ENCODE peak calls at places on chromosomes 7 and 10, in nine cellular contexts. P, R, U, O, B, I, Z, H and F are unnamed samples.

GRCh38 chr7:27181795-27182275 is 3.2 kb downstream of the HOXA11 start:
- DNase-seq in B (no peak), U (no peak), P (no peak), Z (no peak), R (no peak), H (no peak), I (no peak), O (peak), F (no peak)

GRCh38 chr10:123637326-123637880 is 28.8 kb upstream of the GPR26 start:
- DNase-seq in P (no peak), Z (peak), O (no peak), U (no peak), H (no peak), I (peak), R (no peak), B (no peak), F (no peak)

GRCh38 chr10:107914450-107915276 is 750.2 kb upstream of the SORCS1 start:
- DNase-seq in P (no peak), O (peak), I (peak), R (no peak), B (no peak), U (peak), H (no peak), Z (no peak), F (no peak)

GRCh38 chr10:123270221-123270620 is 116.0 kb downstream of the BUB3 start:
- DNase-seq in O (no peak), P (no peak), R (peak), Z (peak), I (no peak), U (no peak), B (no peak), H (no peak), F (peak)

GRCh38 chr7:30143748-30144251 is 9.0 kb downstream of the MTURN start:
- DNase-seq in R (peak), Z (peak), O (no peak), H (no peak), P (no peak), I (no peak), B (no peak), U (no peak), F (no peak)

GRCh38 chr10:22003111-22003963 is at the start of gene DNAJC1:
- DNase-seq in Z (peak), R (peak), U (peak), P (peak), O (peak), I (peak), H (peak), B (peak), F (peak)

GRCh38 chr10:124146491-124146890 is 53.1 kb upstream of the CHST15 start:
- DNase-seq in O (no peak), Z (no peak), H (no peak), R (no peak), I (no peak), P (no peak), B (no peak), U (no peak), F (no peak)

GRCh38 chr7:30285531-30286284 is 1.3 kb downstream of the ZNRF2 start:
- DNase-seq in P (no peak), R (peak), B (no peak), Z (peak), U (peak), O (peak), I (peak), H (peak), F (peak)

GRCh38 chr10:102117391-102118159 is 2.6 kb downstream of the LDB1 start:
- DNase-seq in B (peak), R (peak), U (peak), I (peak), P (no peak), O (peak), Z (peak), H (peak), F (no peak)

GRCh38 chr7:107559864-107560263 is 3.9 kb downstream of the COG5 start:
- DNase-seq in H (no peak), Z (peak), I (no peak), R (peak), O (no peak), B (no peak), P (no peak), U (no peak), F (no peak)

GRCh38 chr7:151663382-151664100 is 143.8 kb upstream of the RHEB start:
- DNase-seq in I (no peak), P (no peak), B (no peak), O (no peak), R (no peak), H (no peak), Z (no peak), U (no peak), F (no peak)

GRCh38 chr7:2065516-2065915 is 167.2 kb downstream of the MAD1L1 start:
- DNase-seq in R (no peak), Z (no peak), B (no peak), P (no peak), O (no peak), H (no peak), U (no peak), I (no peak), F (no peak)

GRCh38 chr7:28408974-28409715 is 3.2 kb upstream of the CREB5 start:
- DNase-seq in R (peak), B (peak), U (peak), O (peak), Z (peak), I (peak), H (peak), P (peak), F (peak)

GRCh38 chr7:82616059-82616723 is 172.6 kb upstream of the CACNA2D1 start:
- DNase-seq in R (no peak), I (no peak), B (no peak), O (no peak), Z (no peak), U (no peak), P (no peak), H (no peak), F (no peak)

GRCh38 chr7:79789584-79790345 is 336.3 kb upstream of the MAGI2 start:
- DNase-seq in H (no peak), R (peak), U (no peak), Z (no peak), O (no peak), I (no peak), B (no peak), P (no peak), F (peak)

GRCh38 chr7:104241581-104241980 is 33.8 kb upstream of the ORC5 start:
- DNase-seq in R (no peak), U (no peak), P (no peak), Z (no peak), B (no peak), I (no peak), O (no peak), H (no peak), F (no peak)

GRCh38 chr7:151351027-151351426 is 9.4 kb downstream of the NUB1 start:
- DNase-seq in H (no peak), Z (no peak), O (peak), B (no peak), R (no peak), I (no peak), P (peak), U (peak), F (no peak)

GRCh38 chr7:128879939-128880746 is 17.5 kb downstream of the ATP6V1F start:
- DNase-seq in U (no peak), B (no peak), P (peak), Z (peak), R (peak), I (peak), O (peak), H (no peak), F (no peak)

GRCh38 chr10:101189461-101190401 is 39.5 kb downstream of the LBX1 start:
- DNase-seq in U (no peak), B (no peak), O (peak), P (no peak), R (no peak), I (no peak), Z (no peak), H (no peak), F (no peak)

GRCh38 chr10:29948971-29949370 is 110.4 kb downstream of the JCAD start:
- DNase-seq in P (no peak), H (no peak), I (no peak), Z (peak), B (peak), O (no peak), R (no peak), U (no peak), F (no peak)

GRCh38 chr7:121328508-121329459 is at the start of gene WNT16:
- DNase-seq in B (no peak), I (no peak), U (no peak), P (no peak), R (no peak), H (no peak), Z (no peak), O (peak), F (no peak)

GRCh38 chr7:155518633-155519032 is 27.7 kb downstream of the CNPY1 start:
- DNase-seq in H (no peak), R (no peak), O (no peak), Z (no peak), P (no peak), B (no peak), U (no peak), I (no peak), F (no peak)

GRCh38 chr10:131816157-131816775 is 84.5 kb upstream of the PPP2R2D start:
- DNase-seq in U (no peak), O (peak), R (no peak), B (no peak), P (no peak), H (no peak), I (no peak), Z (no peak), F (no peak)

GRCh38 chr7:114141415-114141814 is 222.6 kb upstream of the PPP1R3A start:
- DNase-seq in U (no peak), P (no peak), O (no peak), B (no peak), Z (peak), I (no peak), H (peak), R (no peak), F (no peak)

GRCh38 chr7:52369922-52370321 is 665.5 kb upstream of the POM121L12 start:
- DNase-seq in U (no peak), R (no peak), Z (no peak), P (no peak), H (no peak), I (no peak), O (no peak), B (no peak), F (no peak)

GRCh38 chr10:115103700-115104099 is 10.5 kb downstream of the ATRNL1 start:
- DNase-seq in U (no peak), Z (no peak), H (no peak), R (no peak), B (no peak), O (no peak), P (no peak), I (no peak), F (no peak)

GRCh38 chr10:94251568-94251967 is 111.2 kb downstream of the NOC3L start:
- DNase-seq in R (no peak), U (no peak), P (no peak), B (no peak), I (no peak), Z (no peak), O (no peak), H (no peak), F (no peak)

GRCh38 chr10:62735464-62736188 is 68.9 kb upstream of the ADO start:
- DNase-seq in H (peak), B (no peak), Z (peak), P (no peak), U (peak), I (no peak), O (no peak), R (peak), F (no peak)

GRCh38 chr10:25061711-25062455 is 45.5 kb downstream of the THNSL1 start:
- DNase-seq in Z (peak), O (no peak), P (no peak), U (no peak), B (peak), I (peak), R (peak), H (no peak), F (no peak)

GRCh38 chr7:158529181-158530096 is 58.2 kb downstream of the PTPRN2 start:
- DNase-seq in H (no peak), B (no peak), U (no peak), I (no peak), R (no peak), Z (peak), O (no peak), P (no peak), F (no peak)

GRCh38 chr7:115962340-115962739 is 68.2 kb downstream of the TFEC start:
- DNase-seq in Z (no peak), I (no peak), U (no peak), B (no peak), H (no peak), O (no peak), P (no peak), R (no peak), F (peak)

GRCh38 chr10:59553127-59553649 is 156.5 kb downstream of the SLC16A9 start:
- DNase-seq in R (no peak), B (no peak), I (no peak), H (no peak), Z (no peak), U (no peak), P (no peak), O (no peak), F (no peak)

GRCh38 chr7:116953727-116954442 is 584 bp downstream of the ST7 start:
- DNase-seq in U (no peak), B (no peak), O (peak), P (peak), H (peak), Z (peak), I (peak), R (peak), F (peak)

GRCh38 chr10:73591578-73591902 is 398 bp upstream of the USP54 start:
- DNase-seq in B (no peak), I (peak), U (no peak), O (no peak), H (no peak), P (no peak), Z (no peak), R (no peak), F (no peak)

GRCh38 chr10:133309720-133310398 is 1.1 kb downstream of the ZNF511 start:
- DNase-seq in P (no peak), U (no peak), Z (no peak), R (no peak), O (no peak), I (no peak), B (no peak), H (no peak), F (no peak)

GRCh38 chr7:152081088-152081487 is 55.6 kb downstream of the GALNT11 start:
- DNase-seq in I (peak), R (no peak), O (no peak), Z (peak), P (no peak), B (no peak), H (no peak), U (no peak), F (no peak)

GRCh38 chr10:116289652-116290051 is 16.6 kb upstream of the GFRA1 start:
- DNase-seq in Z (no peak), R (no peak), O (no peak), H (no peak), I (no peak), P (no peak), U (no peak), B (no peak), F (no peak)

GRCh38 chr10:926075-926698 is 5.3 kb downstream of the LARP4B start:
- DNase-seq in P (no peak), U (no peak), R (no peak), H (no peak), B (no peak), O (no peak), I (no peak), Z (no peak), F (no peak)

GRCh38 chr10:76036410-76036940 is 605.1 kb downstream of the LRMDA start:
- DNase-seq in Z (peak), I (peak), O (peak), R (peak), P (peak), B (no peak), H (peak), U (peak), F (peak)
- H3K4me3 ChIP-seq in Z (no peak), I (no peak), O (no peak), R (no peak), P (peak), B (no peak), H (no peak), U (no peak), F (no peak)

GRCh38 chr7:94382155-94382554 is 12.5 kb upstream of the COL1A2 start:
- DNase-seq in O (no peak), B (no peak), U (no peak), P (no peak), I (no peak), Z (peak), R (peak), H (no peak), F (no peak)
- TF ChIP-seq CTCF in O (no peak), B (no peak), U (no peak), P (no peak), I (no peak), Z (no peak), R (no peak), H (no peak), F (no peak)

GRCh38 chr10:52908483-52908882 is 135.9 kb upstream of the MBL2 start:
- DNase-seq in U (no peak), B (no peak), Z (peak), H (no peak), P (no peak), I (no peak), R (no peak), O (no peak), F (no peak)
- H3K4me3 ChIP-seq in U (no peak), B (no peak), Z (no peak), H (no peak), P (no peak), I (no peak), R (no peak), O (no peak), F (no peak)

GRCh38 chr10:48505394-48506112 is 99.3 kb downstream of the ARHGAP22 start:
- DNase-seq in P (no peak), Z (no peak), R (no peak), O (peak), H (no peak), U (no peak), B (no peak), I (no peak), F (no peak)
- TF ChIP-seq CTCF in P (no peak), Z (peak), R (peak), O (peak), H (peak), U (peak), B (peak), I (peak), F (peak)

DNA sequence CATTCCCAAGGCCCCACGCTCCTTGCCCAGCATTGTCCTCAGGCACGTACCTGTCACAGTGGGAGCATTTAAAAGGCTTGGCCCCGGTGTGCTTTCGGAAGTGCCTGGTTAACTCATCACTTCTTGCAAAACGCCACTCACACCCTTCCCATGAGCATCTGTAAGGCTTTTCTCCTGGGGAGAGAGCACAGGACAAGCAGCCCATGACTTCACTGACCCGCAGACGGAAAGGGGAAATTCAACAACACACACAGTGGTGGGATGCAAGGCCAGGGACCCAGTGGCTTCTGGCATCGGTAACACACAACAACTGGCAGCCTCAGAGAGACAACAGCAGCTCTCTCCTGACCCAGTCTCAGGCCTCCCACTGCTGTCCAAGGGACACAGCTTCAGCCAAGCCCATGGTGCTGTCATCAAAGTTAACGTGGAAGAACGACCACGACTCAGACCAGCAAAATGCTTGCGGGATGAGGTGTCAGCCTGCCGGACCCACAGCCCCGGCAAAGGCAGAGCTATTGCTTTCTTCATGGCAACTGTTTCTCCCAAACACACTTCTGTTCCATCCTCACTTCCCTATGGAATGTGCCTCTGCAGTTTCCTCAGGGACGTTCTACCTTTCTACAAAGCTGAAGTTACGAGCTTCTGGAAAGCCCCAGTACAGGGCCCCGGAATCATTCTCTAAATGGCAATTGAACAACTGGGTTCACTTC is 4.8 kb downstream of the KLF6 start:
- DNase-seq in U (no peak), I (no peak), O (no peak), B (no peak), P (no peak), Z (peak), H (no peak), R (peak), F (no peak)
- H3K4me3 ChIP-seq in U (no peak), I (peak), O (no peak), B (peak), P (peak), Z (peak), H (peak), R (peak), F (peak)

DNA sequence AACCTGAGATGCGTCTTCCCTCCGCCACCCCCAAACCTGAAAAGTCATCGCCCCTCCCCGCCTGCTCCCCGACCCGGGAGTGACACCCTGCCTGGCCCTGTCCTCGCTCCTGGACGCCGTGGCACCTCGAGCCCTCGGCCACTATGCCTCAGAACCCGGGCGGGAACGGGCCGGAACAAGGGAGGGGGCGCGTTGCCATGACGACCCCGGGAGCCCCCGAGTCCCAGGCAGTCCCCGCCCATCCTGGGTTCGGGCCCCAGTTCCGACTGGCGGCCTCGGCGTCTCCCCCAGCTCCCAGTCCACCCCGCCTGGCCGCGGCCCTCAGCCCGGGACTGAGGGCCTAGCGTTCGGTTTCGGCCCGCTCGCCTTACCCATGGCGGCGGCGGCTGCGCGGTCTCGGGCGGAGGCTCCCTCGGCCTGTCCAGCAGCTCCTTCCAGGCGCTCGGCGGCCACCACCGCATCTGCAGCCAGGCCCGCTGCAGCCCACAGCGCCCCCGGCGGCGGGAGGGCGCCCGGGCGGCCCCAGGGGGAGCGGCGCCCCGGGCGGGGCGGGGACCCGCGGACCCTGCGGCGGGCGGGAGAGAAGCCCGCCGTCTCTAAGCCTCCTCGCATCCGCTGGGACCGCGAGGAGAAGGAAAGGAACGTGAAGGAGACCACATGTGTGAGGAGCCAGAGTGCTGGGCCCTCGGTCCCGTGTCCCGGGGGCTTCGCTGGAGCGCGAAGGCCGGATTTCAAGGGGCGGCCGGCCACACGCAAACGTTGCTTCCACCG is at the start of gene RUFY2:
- DNase-seq in P (peak), O (peak), H (peak), Z (peak), R (peak), I (peak), B (no peak), U (peak), F (peak)
- TF ChIP-seq CTCF in P (peak), O (peak), H (peak), Z (peak), R (peak), I (peak), B (no peak), U (no peak), F (peak)

DNA sequence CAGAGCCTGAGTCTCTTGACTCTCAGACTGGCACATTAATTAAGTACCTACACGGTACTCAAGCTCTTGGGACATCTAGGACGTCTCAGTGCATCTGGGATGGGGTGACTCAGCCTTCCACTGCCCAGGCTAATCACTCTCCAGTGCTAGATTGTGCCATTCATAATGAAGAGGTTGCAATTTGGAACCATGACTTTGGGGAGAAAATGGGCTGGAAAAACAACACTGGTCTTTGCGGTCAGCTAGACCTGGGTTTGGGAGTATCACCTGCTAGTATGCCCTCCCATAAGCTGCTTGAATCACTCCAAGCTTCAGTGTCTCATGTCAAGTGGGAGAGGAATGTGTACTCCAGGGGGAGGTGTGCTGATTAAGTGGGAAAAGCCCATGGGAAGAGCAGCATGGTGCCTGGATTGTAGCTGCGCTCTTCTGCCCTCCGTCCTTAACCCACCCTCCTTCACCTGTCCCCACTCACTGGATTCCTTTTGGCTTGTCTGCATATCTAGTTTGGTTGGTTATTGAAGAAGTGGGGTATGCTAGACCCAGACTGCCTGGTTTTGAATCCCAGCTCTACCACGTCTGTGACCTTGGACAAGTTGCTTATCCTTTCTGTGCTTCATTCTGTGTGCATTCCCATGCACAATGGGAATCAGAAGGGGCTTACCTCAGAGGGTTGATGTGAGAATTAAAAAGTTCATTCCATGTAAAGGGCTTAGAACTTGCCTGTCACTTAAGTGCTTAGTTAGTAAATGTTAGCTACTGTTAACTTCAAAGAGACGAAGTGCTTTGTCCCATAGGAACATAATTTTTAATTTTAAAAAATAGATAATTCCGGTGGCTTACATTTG is 3.8 kb downstream of the NFE2L3 start:
- DNase-seq in I (no peak), U (no peak), O (no peak), Z (peak), B (no peak), R (peak), H (no peak), P (no peak), F (peak)
- H3K4me3 ChIP-seq in I (no peak), U (peak), O (peak), Z (no peak), B (no peak), R (peak), H (peak), P (no peak), F (peak)